ENCODE peak calls at places on chromosomes 5 and 9, in four cellular contexts. Y is IMR-90, O is HepG2, V is K562. U is an unnamed sample.

GRCh38 chr5:167971706-167972105 is 319.7 kb upstream of the WWC1 start:
- DNase-seq in Y (no peak), O (no peak), V (no peak), U (no peak)

GRCh38 chr9:93642961-93643360 is 66.6 kb downstream of the PHF2 start:
- DNase-seq in Y (peak; percentile 82), O (no peak), V (no peak), U (no peak)

GRCh38 chr5:74266836-74267235 is 373.7 kb downstream of the ENC1 start:
- DNase-seq in Y (no peak), O (no peak), V (no peak), U (no peak)

GRCh38 chr9:4365055-4365454 is 65.2 kb upstream of the GLIS3 start:
- DNase-seq in Y (no peak), O (no peak), V (no peak), U (no peak)

GRCh38 chr9:84670801-84671153 is 1.2 kb downstream of the NTRK2 start:
- DNase-seq in Y (no peak), O (no peak), V (no peak), U (no peak)

GRCh38 chr9:32218100-32218767 is 166.2 kb upstream of the ACO1 start:
- DNase-seq in Y (no peak), O (no peak), V (no peak), U (no peak)

GRCh38 chr9:89497181-89497963 is 541 bp downstream of the SEMA4D start:
- DNase-seq in Y (no peak), O (no peak), V (no peak), U (no peak)

GRCh38 chr5:429453-430188 is 13.4 kb upstream of the EXOC3 start:
- DNase-seq in Y (peak; percentile 62), O (no peak), V (no peak), U (no peak)

GRCh38 chr5:75567710-75568109 is 43.5 kb upstream of the ANKDD1B start:
- DNase-seq in Y (peak; percentile 64), O (no peak), V (peak; percentile 66), U (peak; percentile 53)

GRCh38 chr9:98706651-98707103 is 2.1 kb downstream of the GABBR2 start:
- DNase-seq in Y (peak; percentile 52), O (no peak), V (no peak), U (no peak)

GRCh38 chr9:4126184-4126865 is 173.5 kb downstream of the GLIS3 start:
- DNase-seq in Y (peak; percentile 80), O (no peak), V (no peak), U (peak; percentile 50)

GRCh38 chr5:36393656-36394438 is 92.1 kb upstream of the RANBP3L start:
- DNase-seq in Y (no peak), O (no peak), V (no peak), U (no peak)

GRCh38 chr5:16853511-16853910 is 82.6 kb downstream of the MYO10 start:
- DNase-seq in Y (no peak), O (no peak), V (no peak), U (no peak)

GRCh38 chr9:111985315-111985714 is 88.7 kb downstream of the UGCG start:
- DNase-seq in Y (no peak), O (no peak), V (no peak), U (no peak)

GRCh38 chr5:140631831-140632365 is 1.1 kb downstream of the CD14 start:
- DNase-seq in Y (no peak), O (no peak), V (no peak), U (no peak)

GRCh38 chr9:13427587-13427986 is 148.1 kb upstream of the MPDZ start:
- DNase-seq in Y (peak; percentile 50), O (peak; percentile 14), V (peak; percentile 11), U (peak; percentile 48)

GRCh38 chr9:136614967-136615623 is 47.6 kb upstream of the EGFL7 start:
- DNase-seq in Y (no peak), O (no peak), V (no peak), U (peak; percentile 51)

GRCh38 chr9:111483862-111484563 is at the start of gene ECPAS:
- DNase-seq in Y (peak; percentile 78), O (peak; percentile 74), V (peak; percentile 87), U (peak; percentile 89)

GRCh38 chr9:130936285-130937117 is 2.5 kb downstream of the FIBCD1 start:
- DNase-seq in Y (peak; percentile 75), O (peak; percentile 28), V (no peak), U (peak; percentile 58)

GRCh38 chr5:116982035-116982434 is 407.4 kb upstream of the SEMA6A start:
- DNase-seq in Y (no peak), O (no peak), V (no peak), U (no peak)

GRCh38 chr5:151896041-151896691 is 28.5 kb downstream of the GLRA1 start:
- DNase-seq in Y (peak; percentile 51), O (no peak), V (no peak), U (peak; percentile 18)

GRCh38 chr5:150487199-150488061 is 20.5 kb upstream of the NDST1 start:
- DNase-seq in Y (peak; percentile 34), O (peak; percentile 80), V (peak; percentile 40), U (peak; percentile 54)

GRCh38 chr5:174559141-174559540 is 165.2 kb upstream of the MSX2 start:
- DNase-seq in Y (peak; percentile 89), O (no peak), V (no peak), U (no peak)

GRCh38 chr5:59766394-59766793 is 127.1 kb downstream of the PDE4D start:
- DNase-seq in Y (no peak), O (no peak), V (no peak), U (peak; percentile 58)

GRCh38 chr5:38725419-38725865 is 120.4 kb upstream of the OSMR start:
- DNase-seq in Y (no peak), O (no peak), V (no peak), U (no peak)

GRCh38 chr9:123620258-123620657 is 264.3 kb downstream of the CRB2 start:
- DNase-seq in Y (peak; percentile 8), O (no peak), V (no peak), U (peak; percentile 9)

GRCh38 chr9:130635721-130636647 is 28.4 kb upstream of the PRDM12 start:
- DNase-seq in Y (no peak), O (no peak), V (no peak), U (no peak)

GRCh38 chr9:136152543-136152866 is 33.8 kb upstream of the TMEM250 start:
- DNase-seq in Y (no peak), O (no peak), V (no peak), U (no peak)

GRCh38 chr9:132411091-132411508 is 1.1 kb downstream of the CFAP77 start:
- DNase-seq in Y (peak; percentile 7), O (peak; percentile 54), V (peak; percentile 71), U (peak; percentile 69)

GRCh38 chr9:27625751-27626628 is 52.7 kb upstream of the C9orf72 start:
- DNase-seq in Y (no peak), O (no peak), V (no peak), U (no peak)

GRCh38 chr5:26700759-26701384 is 337.5 kb downstream of the CDH9 start:
- DNase-seq in Y (no peak), O (peak; percentile 45), V (peak; percentile 26), U (peak; percentile 47)

GRCh38 chr9:135288941-135289534 is 190.5 kb upstream of the PPP1R26 start:
- DNase-seq in Y (no peak), O (no peak), V (no peak), U (no peak)

GRCh38 chr5:149831492-149831891 is 101.4 kb downstream of the PPARGC1B start:
- DNase-seq in Y (peak; percentile 37), O (no peak), V (no peak), U (peak; percentile 41)

DNA sequence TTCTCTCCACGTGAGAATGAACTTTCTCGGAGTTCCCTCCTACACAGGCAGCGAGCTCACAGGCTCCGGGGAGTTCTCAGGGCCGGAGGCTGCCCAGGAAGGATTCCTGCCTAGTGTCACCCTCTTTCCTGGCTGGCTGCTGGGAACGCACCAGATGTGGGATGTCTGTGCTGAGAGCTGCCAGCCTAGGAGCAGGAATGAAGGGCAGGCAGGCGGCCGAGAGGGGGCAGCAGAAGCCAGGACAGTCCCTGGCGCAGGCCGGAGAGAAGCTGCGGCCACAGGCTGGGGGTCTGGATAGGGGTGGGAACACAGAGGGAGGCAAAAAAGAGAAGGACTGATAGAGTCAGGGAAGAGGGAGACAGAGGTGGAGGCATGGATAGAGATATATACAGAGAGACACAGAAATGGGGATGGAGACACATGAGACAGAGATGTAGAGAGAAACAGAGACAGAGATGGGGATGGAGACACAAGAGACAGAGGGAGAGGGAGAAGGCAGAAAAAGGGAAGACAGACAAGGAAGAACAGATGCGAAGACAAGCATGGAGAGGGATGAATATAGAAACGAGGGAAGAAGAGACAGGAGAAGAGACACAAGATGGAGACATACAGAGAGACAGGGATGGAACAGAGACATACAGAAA is 25.3 kb upstream of the ENHO start:
- DNase-seq in Y (peak; percentile 51), O (peak; percentile 38), V (peak; percentile 57), U (peak; percentile 74)
- TF ChIP-seq MAZ in Y (no peak), O (no peak), V (no peak), U (no peak)

GRCh38 chr9:18366184-18366583 is 107.8 kb upstream of the ADAMTSL1 start:
- DNase-seq in Y (no peak), O (no peak), V (no peak), U (no peak)
- TF ChIP-seq MAZ in Y (no peak), O (no peak), V (no peak), U (no peak)

DNA sequence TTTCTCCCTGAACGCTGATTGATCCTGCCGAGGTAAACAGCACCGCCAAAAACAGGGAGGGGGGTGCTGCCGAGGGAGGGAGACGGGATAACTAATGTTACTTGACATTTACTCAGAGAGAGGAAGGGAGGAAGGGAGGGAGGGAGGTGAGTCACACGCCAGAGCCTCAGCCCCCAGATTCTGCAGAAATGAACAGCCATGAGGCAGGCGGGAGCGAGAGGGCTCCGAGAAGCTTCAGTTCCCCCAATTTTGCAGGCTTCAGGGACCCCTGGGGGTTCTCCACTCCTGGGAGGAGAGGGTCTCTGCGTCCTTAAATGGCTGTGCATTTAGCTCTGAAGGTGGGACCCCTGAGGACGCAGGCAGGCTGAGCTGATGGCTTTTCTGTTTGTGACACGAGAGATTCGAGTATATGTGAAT is 59.1 kb upstream of the IER5L start:
- DNase-seq in Y (peak; percentile 65), O (no peak), V (peak; percentile 68), U (peak; percentile 41)
- TF ChIP-seq MAZ in Y (peak; percentile 73), O (no peak), V (peak; percentile 35), U (no peak)

GRCh38 chr5:23466401-23466886 is 41.0 kb upstream of the PRDM9 start:
- DNase-seq in Y (no peak), O (peak; percentile 75), V (no peak), U (peak; percentile 72)
- TF ChIP-seq MAZ in Y (no peak), O (no peak), V (no peak), U (no peak)

DNA sequence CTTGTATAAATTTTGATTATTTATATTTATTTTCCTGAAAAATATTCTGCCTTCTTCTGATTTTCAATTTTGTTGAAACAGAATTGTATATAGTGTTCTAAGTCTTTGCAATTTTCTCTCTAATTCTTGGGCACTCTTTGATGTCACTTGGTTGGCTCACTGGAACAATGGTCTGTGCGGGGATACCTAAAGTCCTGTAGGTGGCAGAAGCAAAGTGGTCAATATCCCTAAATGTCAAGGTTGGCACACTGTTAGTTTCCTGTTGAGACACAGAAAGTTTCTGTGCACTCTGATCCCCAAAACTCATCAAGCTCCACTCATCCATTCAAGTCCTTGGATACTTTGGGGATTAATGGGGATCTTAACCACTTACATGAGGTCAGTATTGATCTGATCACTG is 480.8 kb upstream of the CCNG1 start:
- DNase-seq in Y (no peak), O (no peak), V (no peak), U (no peak)
- TF ChIP-seq MAZ in Y (no peak), O (no peak), V (no peak), U (no peak)